ENCODE peak calls at places on chromosomes 4 and X, in nine cellular contexts. Z is substantia nigra; G is globus pallidus; K is Right ventricle myocardium superior; N is HT1080; H is stimulated activated CD4-positive, alpha-beta T cell treated with anti-CD3 and anti-CD28 coated beads, Interleukin-4, amount 100 ng/mL, for 48 hours; A is mesendoderm; L is H9; W is heart right ventricle. O is an unnamed sample.

GRCh38 chrX:46898207-46898606 is 14.0 kb upstream of the JADE3 start:
- DNase-seq in Z (no peak), G (no peak), K (no peak), N (no peak), H (no peak), A (no peak), L (no peak), W (no peak), O (no peak)

GRCh38 chrX:39726810-39727209 is 370.9 kb downstream of the BCOR start:
- DNase-seq in Z (no peak), G (no peak), K (peak), N (peak), H (no peak), A (peak), L (no peak), W (peak), O (no peak)

GRCh38 chr4:2923141-2923551 is 40.1 kb downstream of the NOP14 start:
- DNase-seq in Z (no peak), G (no peak), K (no peak), N (no peak), H (no peak), A (peak), L (no peak), W (no peak), O (no peak)

GRCh38 chr4:102429553-102429952 is 71.6 kb upstream of the NFKB1 start:
- DNase-seq in Z (no peak), G (no peak), K (no peak), N (peak), H (no peak), A (peak), L (no peak), W (no peak), O (no peak)

GRCh38 chr4:3516061-3516835 is 16.0 kb downstream of the LRPAP1 start:
- DNase-seq in Z (no peak), G (no peak), K (peak), N (no peak), H (no peak), A (no peak), L (no peak), W (no peak), O (no peak)

GRCh38 chr4:15341733-15342300 is 86.0 kb upstream of the C1QTNF7 start:
- DNase-seq in Z (no peak), G (no peak), K (peak), N (no peak), H (no peak), A (no peak), L (no peak), W (no peak), O (no peak)

GRCh38 chr4:71769434-71769833 is 14.4 kb downstream of the GC start:
- DNase-seq in Z (no peak), G (no peak), K (no peak), N (no peak), H (no peak), A (no peak), L (no peak), W (no peak), O (no peak)

GRCh38 chr4:41334182-41334581 is 77.5 kb downstream of the UCHL1 start:
- DNase-seq in Z (no peak), G (no peak), K (no peak), N (no peak), H (no peak), A (no peak), L (no peak), W (no peak), O (no peak)

GRCh38 chr4:107153228-107153627 is 117.1 kb upstream of the DKK2 start:
- DNase-seq in Z (no peak), G (no peak), K (no peak), N (peak), H (no peak), A (peak), L (peak), W (peak), O (no peak)

GRCh38 chr4:150329338-150329737 is 251.1 kb downstream of the DCLK2 start:
- DNase-seq in Z (no peak), G (no peak), K (no peak), N (no peak), H (no peak), A (no peak), L (no peak), W (no peak), O (no peak)

GRCh38 chr4:77145806-77146425 is 11.1 kb upstream of the CCNG2 start:
- DNase-seq in Z (no peak), G (no peak), K (no peak), N (no peak), H (no peak), A (no peak), L (no peak), W (no peak), O (no peak)

GRCh38 chrX:132413459-132413858 is 75.4 kb downstream of the MBNL3 start:
- DNase-seq in Z (no peak), G (no peak), K (no peak), N (no peak), H (no peak), A (peak), L (peak), W (no peak), O (no peak)

GRCh38 chr4:36189511-36190226 is 54.6 kb downstream of the ARAP2 start:
- DNase-seq in Z (no peak), G (no peak), K (no peak), N (peak), H (no peak), A (no peak), L (no peak), W (no peak), O (no peak)

GRCh38 chr4:123446791-123447474 is 50.3 kb downstream of the SPRY1 start:
- DNase-seq in Z (no peak), G (no peak), K (no peak), N (no peak), H (no peak), A (peak), L (no peak), W (no peak), O (no peak)

GRCh38 chr4:156693557-156693956 is 278.0 kb downstream of the PDGFC start:
- DNase-seq in Z (no peak), G (no peak), K (no peak), N (no peak), H (no peak), A (no peak), L (no peak), W (no peak), O (no peak)

GRCh38 chrX:152600853-152601635 is 36.7 kb upstream of the GABRQ start:
- DNase-seq in Z (peak), G (peak), K (no peak), N (peak), H (no peak), A (peak), L (peak), W (no peak), O (no peak)

GRCh38 chr4:100581337-100581736 is 63.5 kb upstream of the EMCN start:
- DNase-seq in Z (no peak), G (no peak), K (no peak), N (peak), H (no peak), A (peak), L (no peak), W (no peak), O (no peak)

GRCh38 chr4:15413010-15413622 is 14.7 kb upstream of the C1QTNF7 start:
- DNase-seq in Z (no peak), G (no peak), K (no peak), N (no peak), H (no peak), A (no peak), L (no peak), W (no peak), O (no peak)

GRCh38 chr4:175419120-175419774 is 392.8 kb downstream of the GPM6A start:
- DNase-seq in Z (no peak), G (no peak), K (no peak), N (peak), H (no peak), A (peak), L (no peak), W (no peak), O (no peak)

GRCh38 chrX:110086162-110086915 is 83.4 kb downstream of the TMEM164 start:
- DNase-seq in Z (no peak), G (no peak), K (no peak), N (no peak), H (no peak), A (no peak), L (no peak), W (no peak), O (no peak)

GRCh38 chrX:13007519-13008188 is 32.7 kb downstream of the TMSB4X start:
- DNase-seq in Z (no peak), G (no peak), K (no peak), N (no peak), H (no peak), A (no peak), L (no peak), W (no peak), O (no peak)

GRCh38 chr4:69098470-69098869 is 2.2 kb downstream of the UGT2B7 start:
- DNase-seq in Z (no peak), G (no peak), K (no peak), N (no peak), H (no peak), A (no peak), L (no peak), W (no peak), O (no peak)

GRCh38 chr4:11729548-11729947 is 300.9 kb upstream of the HS3ST1 start:
- DNase-seq in Z (no peak), G (no peak), K (no peak), N (no peak), H (no peak), A (no peak), L (no peak), W (no peak), O (no peak)

GRCh38 chr4:14888790-14889189 is 113.5 kb upstream of the CPEB2 start:
- DNase-seq in Z (no peak), G (no peak), K (no peak), N (no peak), H (no peak), A (no peak), L (no peak), W (no peak), O (no peak)

GRCh38 chrX:132614297-132614696 is 125.5 kb upstream of the MBNL3 start:
- DNase-seq in Z (no peak), G (no peak), K (no peak), N (peak), H (no peak), A (peak), L (peak), W (no peak), O (no peak)

GRCh38 chr4:1573830-1574459 is 110.2 kb downstream of the FAM53A start:
- DNase-seq in Z (no peak), G (no peak), K (peak), N (no peak), H (no peak), A (no peak), L (no peak), W (no peak), O (no peak)

GRCh38 chrX:12610079-12610478 is 181.1 kb upstream of the PRPS2 start:
- DNase-seq in Z (no peak), G (no peak), K (no peak), N (peak), H (no peak), A (no peak), L (no peak), W (no peak), O (no peak)

GRCh38 chr4:1502501-1502886 is 96.3 kb upstream of the NKX1-1 start:
- DNase-seq in Z (no peak), G (no peak), K (no peak), N (no peak), H (no peak), A (no peak), L (no peak), W (no peak), O (no peak)

GRCh38 chr4:30103455-30103854 is 616.7 kb upstream of the PCDH7 start:
- DNase-seq in Z (no peak), G (no peak), K (no peak), N (peak), H (no peak), A (no peak), L (no peak), W (no peak), O (no peak)

GRCh38 chr4:186789671-186790070 is 66.0 kb upstream of the FAT1 start:
- DNase-seq in Z (no peak), G (no peak), K (no peak), N (no peak), H (no peak), A (no peak), L (no peak), W (no peak), O (no peak)